ENCODE peak calls at places on chromosomes 12 and 14, in eight cellular contexts. N is NCI-H1930; S is mesenchymal stem cell; A is 8988T; M is bronchial epithelial cell; G is NCI-H2029 treated with DMSO at 0.1 percent for 48 hours; E is stimulated activated CD4-positive, alpha-beta T cell treated with anti-CD3 and anti-CD28 coated beads, Interleukin-1b, Interleukin-23, amount 100 ng/mL, for 24 hours; O is H4. X is an unnamed sample.

GRCh38 chr12:104859144-104859543 is 98.9 kb downstream of the SLC41A2 start:
- DNase-seq in O (no peak), M (peak; percentile 20), E (no peak), N (no peak), A (no peak), S (peak; percentile 70), G (no peak), X (no peak)

GRCh38 chr14:70048313-70048654 is 140.5 kb downstream of the SLC8A3 start:
- DNase-seq in S (no peak), M (no peak), N (no peak), O (no peak), E (no peak), G (no peak), A (no peak), X (no peak)

GRCh38 chr12:122090759-122091535 is 12.4 kb downstream of the MLXIP start:
- DNase-seq in E (no peak), M (no peak), A (no peak), S (peak; percentile 99), G (no peak), O (peak; percentile 51), N (no peak), X (no peak)

GRCh38 chr14:90717916-90718315 is 98.3 kb downstream of the TTC7B start:
- DNase-seq in A (no peak), E (no peak), O (no peak), M (no peak), N (no peak), G (no peak), S (peak; percentile 27), X (no peak)

GRCh38 chr12:85725991-85726390 is 110.2 kb downstream of the RASSF9 start:
- DNase-seq in G (no peak), N (no peak), M (no peak), O (no peak), E (no peak), S (no peak), A (no peak), X (no peak)

GRCh38 chr14:24430143-24430681 is 458 bp downstream of the KHNYN start:
- DNase-seq in S (peak; percentile 86), G (no peak), O (no peak), N (no peak), E (peak; percentile 54), M (peak; percentile 42), A (peak; percentile 70), X (peak; percentile 23)

GRCh38 chr14:71139058-71139946 is 232.0 kb downstream of the PCNX1 start:
- DNase-seq in M (peak; percentile 28), S (peak; percentile 54), O (peak; percentile 46), N (peak; percentile 23), E (peak; percentile 45), A (peak; percentile 46), G (no peak), X (peak; percentile 31)

GRCh38 chr14:91231446-91231845 is 13.1 kb downstream of the GPR68 start:
- DNase-seq in S (peak; percentile 62), G (no peak), N (no peak), E (no peak), M (no peak), A (no peak), O (no peak), X (no peak)

GRCh38 chr12:132078190-132078589 is 65.9 kb downstream of the DDX51 start:
- DNase-seq in O (no peak), A (no peak), M (no peak), N (no peak), E (no peak), G (no peak), S (no peak), X (no peak)

GRCh38 chr12:113072136-113072535 is 15.6 kb downstream of the DTX1 start:
- DNase-seq in N (no peak), G (peak; percentile 32), E (no peak), A (no peak), O (no peak), M (no peak), S (no peak), X (no peak)

GRCh38 chr14:60648169-60648933 is 926 bp downstream of the SIX1 start:
- DNase-seq in A (no peak), O (no peak), N (peak; percentile 29), G (no peak), E (no peak), M (peak; percentile 13), S (no peak), X (no peak)

GRCh38 chr14:50668852-50669194 is 717 bp upstream of the SAV1 start:
- DNase-seq in O (no peak), M (no peak), N (no peak), A (no peak), G (no peak), S (no peak), E (no peak), X (no peak)

GRCh38 chr14:30861200-30861599 is 13.2 kb upstream of the COCH start:
- DNase-seq in A (no peak), N (no peak), S (no peak), M (no peak), G (no peak), E (no peak), O (no peak), X (no peak)

GRCh38 chr14:100072783-100073346 is 7.6 kb downstream of the EVL start:
- DNase-seq in A (no peak), E (no peak), N (no peak), S (no peak), O (no peak), G (no peak), M (peak; percentile 67), X (no peak)

GRCh38 chr12:106769078-106769477 is 5.4 kb upstream of the RIC8B start:
- DNase-seq in G (no peak), S (peak; percentile 27), E (no peak), N (no peak), M (no peak), A (no peak), O (no peak), X (no peak)

GRCh38 chr14:105358943-105359342 is 39.4 kb upstream of the TEX22 start:
- DNase-seq in M (no peak), S (no peak), N (no peak), O (no peak), A (no peak), G (no peak), E (no peak), X (no peak)

GRCh38 chr12:645563-646071 is 17.6 kb downstream of the NINJ2 start:
- DNase-seq in S (peak; percentile 77), E (no peak), G (no peak), M (peak; percentile 23), O (peak; percentile 37), A (no peak), N (no peak), X (no peak)

GRCh38 chr14:77589099-77589498 is 27.3 kb downstream of the SPTLC2 start:
- DNase-seq in M (no peak), N (no peak), O (no peak), S (no peak), E (no peak), A (no peak), G (no peak), X (no peak)

GRCh38 chr12:115337693-115338543 is 653.9 kb upstream of the TBX3 start:
- DNase-seq in O (peak; percentile 95), G (peak; percentile 73), M (peak; percentile 95), E (no peak), S (peak; percentile 97), A (no peak), N (peak; percentile 5), X (no peak)

GRCh38 chr12:26810330-26810729 is 22.7 kb downstream of the ITPR2 start:
- DNase-seq in E (no peak), A (no peak), O (no peak), G (no peak), M (peak; percentile 77), S (peak; percentile 66), N (no peak), X (no peak)

GRCh38 chr14:74505831-74506230 is 12.3 kb downstream of the ISCA2 start:
- DNase-seq in S (no peak), E (no peak), A (no peak), O (no peak), M (no peak), N (no peak), G (no peak), X (no peak)

GRCh38 chr14:24693353-24693737 is 59.4 kb upstream of the GZMB start:
- DNase-seq in G (no peak), A (no peak), S (no peak), M (no peak), E (no peak), O (no peak), N (no peak), X (no peak)

GRCh38 chr12:123041042-123041531 is 60.6 kb downstream of the ARL6IP4 start:
- DNase-seq in N (no peak), O (no peak), E (no peak), G (peak; percentile 23), M (no peak), S (no peak), A (no peak), X (no peak)

GRCh38 chr14:98651042-98651441 is 621.0 kb downstream of the BCL11B start:
- DNase-seq in M (no peak), O (no peak), G (no peak), S (no peak), N (no peak), A (no peak), E (no peak), X (no peak)

GRCh38 chr12:34300376-34301250 is 278.3 kb downstream of the ALG10 start:
- DNase-seq in N (no peak), S (no peak), A (no peak), M (no peak), O (no peak), G (no peak), E (no peak), X (no peak)

GRCh38 chr12:2959194-2959507 is at the start of gene TEAD4:
- DNase-seq in G (peak; percentile 18), S (peak; percentile 74), O (peak; percentile 81), A (peak; percentile 92), M (peak; percentile 40), N (peak; percentile 72), E (peak; percentile 10), X (peak; percentile 24)

GRCh38 chr12:47942327-47943230 is 20.8 kb upstream of the TMEM106C start:
- DNase-seq in O (no peak), N (no peak), A (peak; percentile 71), E (peak; percentile 42), M (no peak), S (no peak), G (no peak), X (no peak)

GRCh38 chr12:66365718-66366485 is 63.6 kb downstream of the HELB start:
- DNase-seq in S (no peak), N (no peak), O (no peak), M (peak; percentile 22), A (no peak), E (no peak), G (no peak), X (no peak)

GRCh38 chr14:28077005-28077404 is 689.6 kb upstream of the FOXG1 start:
- DNase-seq in N (no peak), M (no peak), A (no peak), O (no peak), G (no peak), E (no peak), S (no peak), X (no peak)

GRCh38 chr12:92926549-92926948 is 2.5 kb downstream of the EEA1 start:
- DNase-seq in E (no peak), O (no peak), S (no peak), M (no peak), N (no peak), A (no peak), G (no peak), X (no peak)

GRCh38 chr12:11896530-11896929 is 174.2 kb upstream of the BCL2L14 start:
- DNase-seq in N (no peak), M (no peak), A (no peak), O (no peak), G (no peak), E (no peak), S (no peak), X (no peak)

GRCh38 chr12:94047781-94048567 is 100.4 kb upstream of the PLXNC1 start:
- DNase-seq in G (no peak), O (no peak), A (no peak), E (no peak), S (no peak), N (no peak), M (peak; percentile 76), X (no peak)

GRCh38 chr12:91577586-91578539 is 395.2 kb upstream of the DCN start:
- DNase-seq in O (peak; percentile 41), S (peak; percentile 43), N (no peak), M (peak; percentile 44), A (no peak), E (no peak), G (peak; percentile 69), X (no peak)

GRCh38 chr14:103702497-103703432 is 12.5 kb downstream of the XRCC3 start:
- DNase-seq in A (no peak), E (no peak), N (no peak), G (no peak), O (no peak), M (no peak), S (no peak), X (no peak)